ENCODE peak calls at places on chromosomes 11 and 22, in ten cellular contexts. E is H9; H is ovary; X is fibroblast of lung; Z is left lung; P is PC-3; N is right atrium auricular region; K is CD8-positive, alpha-beta T cell; C is body of pancreas; J is psoas muscle. T is an unnamed sample. For H3K4me1, the result is how much of the 10 kb centered on the place peaks cover.

GRCh38 chr11:579830-580601 is 3.7 kb downstream of the PHRF1 start:
- DNase-seq in E (no peak), H (no peak), X (no peak), Z (peak), P (no peak), N (no peak), K (no peak), C (peak), J (no peak), T (no peak)

GRCh38 chr11:113444469-113445122 is 30.6 kb downstream of the DRD2 start:
- DNase-seq in E (no peak), H (no peak), X (no peak), Z (no peak), P (no peak), N (no peak), K (no peak), C (no peak), J (no peak), T (no peak)

GRCh38 chr11:107623183-107623582 is 32.2 kb downstream of the ELMOD1 start:
- DNase-seq in E (no peak), H (no peak), X (no peak), Z (no peak), P (peak), N (no peak), K (no peak), C (no peak), J (peak), T (no peak)

GRCh38 chr22:42151924-42152635 is 21.5 kb upstream of the CYP2D6 start:
- DNase-seq in E (peak), H (no peak), X (no peak), Z (no peak), P (no peak), N (no peak), K (no peak), C (no peak), J (peak), T (no peak)

GRCh38 chr22:39519681-39520053 is 695 bp upstream of the ATF4 start:
- DNase-seq in E (peak), H (peak), X (peak), Z (no peak), P (peak), N (peak), K (no peak), C (peak), J (peak), T (peak)

GRCh38 chr11:100328626-100329340 is 358.3 kb upstream of the ARHGAP42 start:
- DNase-seq in E (peak), H (no peak), X (peak), Z (no peak), P (peak), N (no peak), K (no peak), C (no peak), J (no peak), T (no peak)

GRCh38 chr11:70476669-70477068 is 78.3 kb downstream of the CTTN start:
- DNase-seq in E (no peak), H (no peak), X (no peak), Z (peak), P (peak), N (no peak), K (no peak), C (no peak), J (no peak), T (no peak)

GRCh38 chr22:44532466-44533025 is 34.5 kb upstream of the RTL6 start:
- DNase-seq in E (no peak), H (no peak), X (no peak), Z (no peak), P (peak), N (no peak), K (no peak), C (no peak), J (no peak), T (no peak)

GRCh38 chr22:42623756-42624446 is 9.2 kb upstream of the POLDIP3 start:
- DNase-seq in E (no peak), H (no peak), X (no peak), Z (peak), P (no peak), N (no peak), K (no peak), C (no peak), J (no peak), T (no peak)

GRCh38 chr22:40040927-40041326 is 46.2 kb downstream of the FAM83F start:
- DNase-seq in E (no peak), H (no peak), X (peak), Z (no peak), P (peak), N (no peak), K (no peak), C (peak), J (peak), T (peak)

GRCh38 chr22:44497218-44497903 is 672 bp downstream of the RTL6 start:
- DNase-seq in E (no peak), H (peak), X (peak), Z (peak), P (no peak), N (peak), K (no peak), C (peak), J (peak), T (peak)

GRCh38 chr22:20324139-20324516 is 4.3 kb upstream of the DGCR6L start:
- DNase-seq in E (peak), H (no peak), X (no peak), Z (no peak), P (peak), N (peak), K (peak), C (no peak), J (no peak), T (no peak)

DNA sequence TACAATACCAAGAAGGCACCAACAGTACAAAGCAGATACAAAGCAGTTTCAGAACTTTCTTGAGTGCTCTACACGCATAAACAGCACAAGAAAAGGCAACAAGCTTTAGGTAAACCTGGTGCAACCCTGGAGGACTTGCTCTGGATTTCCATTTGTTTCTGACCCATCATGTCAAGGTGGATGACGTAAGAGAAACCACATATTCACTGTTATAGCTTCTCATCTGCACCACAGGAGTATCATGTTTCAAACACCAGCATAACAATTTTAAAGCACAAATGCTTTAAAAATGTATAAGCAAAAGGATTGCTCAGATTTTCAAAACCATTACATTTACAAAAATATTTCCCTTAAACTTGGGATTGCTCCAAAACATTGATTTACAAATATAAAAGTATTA is 25.0 kb upstream of the YPEL1 start:
- DNase-seq in E (no peak), H (no peak), X (peak), Z (no peak), P (peak), N (no peak), K (no peak), C (no peak), J (no peak), T (no peak)
- H3K4me1 ChIP-seq in E (under half), H (under half), X (under half), Z (under half), P (under half), N (under half), K (under half), C (under half), J (under half), T (under half)

GRCh38 chr11:103924166-103925013 is 112.0 kb upstream of the DDI1 start:
- DNase-seq in E (no peak), H (no peak), X (no peak), Z (no peak), P (no peak), N (no peak), K (no peak), C (no peak), J (no peak), T (no peak)

GRCh38 chr11:103928040-103928555 is 108.3 kb upstream of the DDI1 start:
- DNase-seq in E (no peak), H (no peak), X (no peak), Z (no peak), P (no peak), N (no peak), K (no peak), C (no peak), J (no peak), T (no peak)

GRCh38 chr11:103926990-103927389 is 109.5 kb upstream of the DDI1 start:
- DNase-seq in E (no peak), H (no peak), X (no peak), Z (no peak), P (no peak), N (no peak), K (no peak), C (no peak), J (no peak), T (no peak)

GRCh38 chr11:103929168-103929903 is 107.1 kb upstream of the DDI1 start:
- DNase-seq in E (no peak), H (no peak), X (no peak), Z (no peak), P (no peak), N (no peak), K (no peak), C (no peak), J (no peak), T (peak)

DNA sequence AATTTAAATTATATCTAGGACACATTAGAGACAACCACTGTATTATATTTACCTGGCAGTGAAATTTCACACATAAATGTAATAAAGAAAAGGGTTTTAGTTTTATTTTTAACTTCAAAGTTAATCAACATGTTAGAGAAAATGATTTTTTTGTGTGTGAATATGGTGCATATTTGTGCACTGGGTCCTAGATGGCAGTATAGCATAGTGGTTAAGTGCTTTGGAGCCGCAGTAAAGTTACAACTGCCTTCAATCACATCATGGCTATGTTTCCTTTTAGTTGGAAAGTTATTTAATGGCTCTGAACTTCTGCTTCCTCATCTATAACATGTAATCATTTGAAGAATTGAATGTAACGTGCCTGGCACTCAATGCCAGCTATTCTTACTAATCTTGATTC is 108.9 kb upstream of the DDI1 start:
- DNase-seq in E (no peak), H (no peak), X (peak), Z (no peak), P (peak), N (no peak), K (no peak), C (no peak), J (no peak), T (no peak)
- TF ChIP-seq CTCF in E (peak), H (no peak), X (peak), Z (no peak), P (peak), N (no peak), K (no peak), C (peak), J (no peak), T (peak)

GRCh38 chr22:46060292-46061123 is 83.5 kb upstream of the WNT7B start:
- DNase-seq in E (no peak), H (no peak), X (no peak), Z (no peak), P (peak), N (no peak), K (no peak), C (peak), J (no peak), T (no peak)
- H3K4me1 ChIP-seq in E (under half), H (under half), X (under half), Z (under half), P (half or more), N (half or more), K (under half), C (half or more), J (half or more), T (under half)

DNA sequence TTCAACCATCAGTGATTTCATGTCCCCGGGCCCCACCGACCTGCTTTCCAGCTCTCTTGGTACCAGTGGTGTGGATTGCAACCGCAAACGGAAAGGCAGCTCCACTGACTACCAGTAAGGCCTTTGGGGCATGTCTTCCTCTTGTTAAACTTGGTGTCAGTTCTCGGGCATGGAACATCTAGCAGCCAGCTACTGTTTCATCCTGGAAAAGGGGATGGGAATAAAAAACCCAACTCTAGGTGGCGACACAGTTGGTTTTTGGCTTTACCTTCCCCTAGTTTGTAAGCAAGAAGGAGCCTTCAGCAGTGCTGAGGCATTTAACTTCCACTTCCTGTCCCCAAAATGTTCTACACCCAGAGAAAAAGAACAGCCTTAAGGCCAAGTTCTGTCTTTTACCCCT is 76.7 kb downstream of the BMAL1 start:
- DNase-seq in E (peak), H (no peak), X (no peak), Z (no peak), P (peak), N (no peak), K (no peak), C (no peak), J (no peak), T (no peak)
- TF ChIP-seq CTCF in E (peak), H (no peak), X (peak), Z (no peak), P (peak), N (no peak), K (no peak), C (peak), J (no peak), T (peak)

DNA sequence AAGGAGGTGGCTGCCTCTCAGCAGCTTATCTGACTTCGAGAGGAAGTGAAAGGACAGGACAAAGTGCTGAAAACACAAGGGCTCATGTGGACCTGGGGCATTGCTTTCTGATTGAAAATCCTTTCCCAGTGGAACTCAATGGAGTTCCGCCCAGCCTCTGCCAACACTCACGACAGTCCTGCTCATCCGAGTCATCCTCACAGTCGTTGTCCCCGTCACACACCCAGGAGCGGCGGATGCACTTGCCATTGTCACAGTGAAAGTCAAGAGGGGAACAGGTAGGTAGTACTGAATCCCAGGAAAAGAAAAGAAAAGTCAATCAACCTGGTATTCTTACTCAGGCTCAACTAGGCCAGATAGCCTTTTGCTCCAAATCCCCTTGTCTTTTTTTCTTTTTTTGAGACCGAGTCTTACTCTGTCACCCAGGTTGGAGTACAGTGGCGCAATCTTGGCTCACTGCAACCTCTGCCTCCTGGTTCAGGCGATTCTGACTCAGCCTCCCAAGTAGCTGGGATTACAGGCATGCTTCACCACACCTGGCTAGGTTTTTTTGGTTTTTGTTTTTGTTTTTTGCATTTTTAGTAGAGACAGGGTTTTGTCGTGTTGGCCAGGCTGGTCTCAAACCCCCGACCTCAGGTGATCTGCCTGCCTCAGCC is 18.1 kb downstream of the LRP4 start:
- DNase-seq in E (no peak), H (no peak), X (no peak), Z (no peak), P (no peak), N (no peak), K (no peak), C (no peak), J (no peak), T (no peak)
- H3K4me1 ChIP-seq in E (under half), H (under half), X (under half), Z (under half), P (under half), N (under half), K (under half), C (under half), J (under half), T (under half)

GRCh38 chr11:2150206-2150847 is 10.7 kb downstream of the INS start:
- DNase-seq in E (no peak), H (no peak), X (peak), Z (no peak), P (peak), N (no peak), K (no peak), C (no peak), J (no peak), T (no peak)
- TF ChIP-seq CTCF in E (peak), H (peak), X (peak), Z (no peak), P (peak), N (no peak), K (no peak), C (peak), J (peak), T (peak)

GRCh38 chr11:64874841-64875240 is 3.6 kb downstream of the EHD1 start:
- DNase-seq in E (no peak), H (no peak), X (no peak), Z (no peak), P (no peak), N (no peak), K (no peak), C (no peak), J (no peak), T (no peak)
- H3K4me1 ChIP-seq in E (under half), H (under half), X (under half), Z (under half), P (half or more), N (half or more), K (half or more), C (under half), J (half or more), T (under half)

GRCh38 chr22:33088418-33088817 is 30.2 kb upstream of the SYN3 start:
- DNase-seq in E (no peak), H (no peak), X (no peak), Z (no peak), P (no peak), N (no peak), K (no peak), C (no peak), J (no peak), T (no peak)

GRCh38 chr22:33082221-33082620 is 24.0 kb upstream of the SYN3 start:
- DNase-seq in E (no peak), H (no peak), X (no peak), Z (no peak), P (no peak), N (no peak), K (no peak), C (no peak), J (no peak), T (no peak)

GRCh38 chr22:33083212-33083611 is 25.0 kb upstream of the SYN3 start:
- DNase-seq in E (no peak), H (no peak), X (no peak), Z (no peak), P (peak), N (no peak), K (no peak), C (no peak), J (no peak), T (no peak)
- TF ChIP-seq CTCF in E (peak), H (no peak), X (no peak), Z (no peak), P (peak), N (no peak), K (no peak), C (no peak), J (no peak), T (peak)

DNA sequence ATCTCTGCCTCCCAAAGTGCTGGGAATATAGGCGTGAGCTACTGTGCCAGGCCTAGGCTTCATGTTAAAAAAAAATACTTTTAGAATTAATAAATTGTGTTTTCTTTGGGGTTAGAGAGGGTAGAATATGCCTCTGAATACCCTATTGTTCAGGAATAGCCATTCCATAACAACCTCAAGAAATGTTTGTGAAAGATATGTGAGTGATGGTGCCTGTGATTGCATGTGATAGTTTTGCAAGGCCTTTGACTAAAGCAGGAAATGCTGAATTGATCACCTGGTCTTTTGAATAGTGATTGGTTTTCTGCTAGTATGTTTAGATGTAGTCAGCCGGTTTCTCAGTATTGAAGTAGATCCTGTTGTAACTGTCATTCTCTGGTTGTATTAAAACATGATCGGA is 73.4 kb downstream of the UVRAG start:
- DNase-seq in E (no peak), H (no peak), X (no peak), Z (no peak), P (no peak), N (no peak), K (no peak), C (no peak), J (no peak), T (no peak)
- H3K4me1 ChIP-seq in E (under half), H (under half), X (under half), Z (under half), P (under half), N (under half), K (under half), C (under half), J (under half), T (under half)

GRCh38 chr11:88337342-88338222 is at the start of gene CTSC:
- DNase-seq in E (peak), H (peak), X (peak), Z (peak), P (peak), N (peak), K (peak), C (peak), J (peak), T (peak)
- TF ChIP-seq CTCF in E (no peak), H (no peak), X (no peak), Z (peak), P (no peak), N (no peak), K (no peak), C (no peak), J (no peak), T (no peak)

T was measured in BE2C.